ENCODE peak calls at places on chromosome 22, in eight cellular contexts. R is sigmoid colon, M is IMR-90, G is A673, C is aorta, Z is A549, P is adipocyte, U is kidney. F is an unnamed sample. For H3K4me1, the result is how much of the 10 kb centered on the place peaks cover.

GRCh38 chr22:36329217-36330078 is 58.3 kb downstream of the MYH9 start:
- DNase-seq in R (no peak), M (peak), G (peak), C (peak), Z (peak), P (peak), U (peak), F (no peak)

GRCh38 chr22:23273445-23274145 is 93.3 kb downstream of the BCR start:
- DNase-seq in R (no peak), M (no peak), G (no peak), C (no peak), Z (no peak), P (no peak), U (no peak), F (no peak)

GRCh38 chr22:21980547-21980946 is 2.0 kb downstream of the TOP3B start:
- DNase-seq in R (peak), M (no peak), G (no peak), C (peak), Z (no peak), P (no peak), U (peak), F (no peak)

GRCh38 chr22:46063861-46064235 is 86.5 kb upstream of the PPARA start:
- DNase-seq in R (peak), M (no peak), G (no peak), C (no peak), Z (no peak), P (no peak), U (peak), F (peak)

GRCh38 chr22:36409911-36410756 is 22.4 kb upstream of the MYH9 start:
- DNase-seq in R (peak), M (no peak), G (peak), C (peak), Z (no peak), P (no peak), U (peak), F (peak)

GRCh38 chr22:24134090-24134846 is 47.0 kb upstream of the SUSD2 start:
- DNase-seq in R (no peak), M (no peak), G (no peak), C (no peak), Z (no peak), P (no peak), U (no peak), F (peak)

GRCh38 chr22:17446704-17447103 is 77.4 kb downstream of the CECR2 start:
- DNase-seq in R (no peak), M (no peak), G (no peak), C (no peak), Z (no peak), P (no peak), U (no peak), F (no peak)

GRCh38 chr22:39519681-39520053 is 695 bp upstream of the ATF4 start:
- DNase-seq in R (peak), M (no peak), G (no peak), C (peak), Z (peak), P (peak), U (peak), F (no peak)

GRCh38 chr22:40746428-40747220 is 67.3 kb downstream of the MCHR1 start:
- DNase-seq in R (no peak), M (peak), G (no peak), C (no peak), Z (no peak), P (no peak), U (no peak), F (no peak)

DNA sequence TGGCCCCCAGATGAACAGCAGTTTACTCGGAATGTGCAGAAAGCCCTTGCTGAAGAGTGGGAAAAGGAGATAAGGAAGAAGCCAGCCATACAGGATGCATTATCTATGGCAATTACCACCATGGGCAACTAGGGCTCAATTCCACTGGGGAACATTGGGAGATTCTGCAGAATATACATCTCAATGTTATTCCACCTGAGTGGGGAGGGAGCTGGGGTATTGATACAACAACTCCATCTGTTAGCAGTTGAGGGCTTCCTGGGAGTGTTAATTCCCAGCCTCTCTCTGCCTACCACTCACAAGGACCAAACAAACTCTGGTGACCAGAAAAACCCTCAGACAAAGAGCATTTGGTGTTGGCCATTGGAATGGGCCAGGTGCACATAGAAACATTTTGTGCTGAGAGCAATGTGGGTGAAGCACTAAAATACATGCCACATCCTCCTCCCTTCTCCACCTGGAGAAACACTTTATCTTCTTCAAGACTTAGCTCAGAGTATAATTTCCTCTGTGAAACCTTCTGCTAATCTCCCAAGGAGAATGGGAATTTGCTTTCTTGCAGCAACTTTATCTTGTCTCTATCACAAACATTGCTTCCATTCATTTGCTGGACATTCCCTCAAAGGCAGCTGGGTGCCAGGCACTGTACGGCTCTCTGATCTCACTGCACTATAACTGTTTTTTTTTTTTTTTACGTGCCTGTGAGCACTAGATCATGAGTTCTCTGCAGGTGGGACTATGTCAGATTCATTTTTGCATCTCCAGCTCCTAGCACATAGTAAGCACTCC is 292.2 kb downstream of the MN1 start:
- DNase-seq in R (no peak), M (no peak), G (no peak), C (no peak), Z (no peak), P (no peak), U (no peak), F (no peak)
- H3K4me1 ChIP-seq in R (under half), M (under half), G (under half), C (under half), Z (under half), P (under half), U (under half), F (under half)

GRCh38 chr22:27381552-27381951 is 420.0 kb downstream of the MN1 start:
- DNase-seq in R (no peak), M (no peak), G (peak), C (no peak), Z (no peak), P (no peak), U (no peak), F (no peak)
- H3K4me1 ChIP-seq in R (under half), M (under half), G (under half), C (under half), Z (under half), P (under half), U (under half), F (under half)

DNA sequence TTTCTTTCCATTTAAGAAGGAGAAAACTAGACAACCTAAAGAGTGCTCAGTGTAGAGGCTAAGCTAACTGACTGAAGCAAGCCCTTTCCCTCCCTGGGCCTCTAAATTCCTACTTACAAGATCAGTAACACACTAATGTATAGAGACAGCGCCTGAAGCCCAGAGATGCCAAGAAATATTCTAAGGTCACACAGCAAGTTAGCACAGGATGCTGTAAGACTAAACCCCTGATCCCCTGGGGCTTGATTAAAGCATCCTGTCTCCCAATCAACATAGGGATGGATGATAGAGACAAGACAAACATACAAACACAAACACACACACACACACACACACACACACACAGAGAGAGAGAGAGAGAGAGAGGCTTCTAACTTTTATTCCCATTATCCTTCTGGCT is 5.6 kb downstream of the LARGE1 start:
- DNase-seq in R (no peak), M (no peak), G (no peak), C (no peak), Z (no peak), P (no peak), U (no peak), F (no peak)
- H3K4me1 ChIP-seq in R (under half), M (under half), G (under half), C (under half), Z (under half), P (under half), U (under half), F (under half)

DNA sequence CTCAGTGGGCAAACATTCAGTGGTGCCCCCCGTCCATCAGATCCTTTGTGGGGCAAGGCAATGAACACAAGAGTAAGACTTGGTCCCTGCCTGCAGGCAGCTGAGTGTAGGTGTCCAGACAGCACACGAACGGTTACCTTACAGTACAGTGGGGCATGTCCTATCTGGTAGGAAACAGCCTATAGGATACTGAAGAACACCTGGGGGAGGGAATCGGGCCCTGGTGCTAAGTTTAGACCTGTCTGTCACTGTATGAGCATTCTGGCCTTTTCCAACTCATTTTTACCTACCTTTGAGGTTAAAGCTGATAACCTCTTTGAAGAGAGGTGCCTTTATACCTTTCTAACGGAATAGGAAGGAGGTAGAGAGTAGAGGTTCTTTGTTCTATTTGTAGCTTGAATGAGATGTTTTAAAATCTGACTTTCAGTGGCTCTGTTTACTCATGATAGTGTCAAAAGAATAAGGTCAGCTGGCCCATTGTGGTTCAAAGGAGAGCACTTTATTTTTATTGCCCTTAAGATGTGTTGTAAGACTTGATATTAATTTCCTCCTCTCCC is 8.9 kb downstream of the ZNRF3 start:
- DNase-seq in R (peak), M (no peak), G (no peak), C (no peak), Z (no peak), P (no peak), U (no peak), F (no peak)
- H3K4me1 ChIP-seq in R (under half), M (under half), G (under half), C (under half), Z (under half), P (under half), U (under half), F (under half)